ENCODE peak calls at places on chromosomes 7 and 10, in seven cellular contexts. One of them, this sample, is unnamed. For H3K4me1, the result is how much of the 10 kb centered on the place peaks cover.

GRCh38 chr10:105146436-105146835 is 505.3 kb downstream of the SORCS3 start:
- DNase-seq in CD8-positive, alpha-beta memory T cell: no peak
- DNase-seq in naive thymus-derived CD4-positive, alpha-beta T cell: no peak
- DNase-seq in ovary: no peak
- DNase-seq in IMR-90: no peak
- DNase-seq in heart left ventricle: no peak
- DNase-seq in GM23338: no peak
- DNase-seq in this sample: no peak

GRCh38 chr10:306007-306406 is 170.8 kb downstream of the ZMYND11 start:
- DNase-seq in CD8-positive, alpha-beta memory T cell: no peak
- DNase-seq in naive thymus-derived CD4-positive, alpha-beta T cell: no peak
- DNase-seq in ovary: no peak
- DNase-seq in IMR-90: no peak
- DNase-seq in heart left ventricle: no peak
- DNase-seq in GM23338: no peak
- DNase-seq in this sample: no peak

GRCh38 chr7:64630496-64630895 is 35.4 kb upstream of the ZNF107 start:
- DNase-seq in CD8-positive, alpha-beta memory T cell: no peak
- DNase-seq in naive thymus-derived CD4-positive, alpha-beta T cell: peak
- DNase-seq in ovary: no peak
- DNase-seq in IMR-90: peak
- DNase-seq in heart left ventricle: no peak
- DNase-seq in GM23338: peak
- DNase-seq in this sample: no peak

GRCh38 chr7:135169141-135169935 is 1.2 kb downstream of the CYREN start:
- DNase-seq in CD8-positive, alpha-beta memory T cell: peak
- DNase-seq in naive thymus-derived CD4-positive, alpha-beta T cell: peak
- DNase-seq in ovary: peak
- DNase-seq in IMR-90: peak
- DNase-seq in heart left ventricle: no peak
- DNase-seq in GM23338: peak
- DNase-seq in this sample: peak

GRCh38 chr7:145036592-145037386 is 200.9 kb upstream of the TPK1 start:
- DNase-seq in CD8-positive, alpha-beta memory T cell: no peak
- DNase-seq in naive thymus-derived CD4-positive, alpha-beta T cell: peak
- DNase-seq in ovary: no peak
- DNase-seq in IMR-90: peak
- DNase-seq in heart left ventricle: no peak
- DNase-seq in GM23338: peak
- DNase-seq in this sample: peak

GRCh38 chr10:13961096-13961495 is 369.6 kb downstream of the FRMD4A start:
- DNase-seq in CD8-positive, alpha-beta memory T cell: no peak
- DNase-seq in naive thymus-derived CD4-positive, alpha-beta T cell: no peak
- DNase-seq in ovary: no peak
- DNase-seq in IMR-90: peak
- DNase-seq in heart left ventricle: no peak
- DNase-seq in GM23338: no peak
- DNase-seq in this sample: no peak

GRCh38 chr10:20142311-20142710 is 326.1 kb downstream of the PLXDC2 start:
- DNase-seq in CD8-positive, alpha-beta memory T cell: no peak
- DNase-seq in naive thymus-derived CD4-positive, alpha-beta T cell: no peak
- DNase-seq in ovary: no peak
- DNase-seq in IMR-90: no peak
- DNase-seq in heart left ventricle: no peak
- DNase-seq in GM23338: no peak
- DNase-seq in this sample: no peak

GRCh38 chr10:110455440-110455839 is 42.3 kb upstream of the DUSP5 start:
- DNase-seq in CD8-positive, alpha-beta memory T cell: no peak
- DNase-seq in naive thymus-derived CD4-positive, alpha-beta T cell: no peak
- DNase-seq in ovary: no peak
- DNase-seq in IMR-90: no peak
- DNase-seq in heart left ventricle: no peak
- DNase-seq in GM23338: no peak
- DNase-seq in this sample: no peak

GRCh38 chr10:70585555-70586243 is 16.8 kb downstream of the PRF1 start:
- DNase-seq in CD8-positive, alpha-beta memory T cell: no peak
- DNase-seq in naive thymus-derived CD4-positive, alpha-beta T cell: no peak
- DNase-seq in ovary: peak
- DNase-seq in IMR-90: no peak
- DNase-seq in heart left ventricle: no peak
- DNase-seq in GM23338: no peak
- DNase-seq in this sample: no peak

GRCh38 chr10:89280501-89280900 is 21.3 kb upstream of the IFIT2 start:
- DNase-seq in CD8-positive, alpha-beta memory T cell: no peak
- DNase-seq in naive thymus-derived CD4-positive, alpha-beta T cell: no peak
- DNase-seq in ovary: no peak
- DNase-seq in IMR-90: no peak
- DNase-seq in heart left ventricle: no peak
- DNase-seq in GM23338: no peak
- DNase-seq in this sample: no peak

GRCh38 chr10:92829042-92829785 is 19.1 kb upstream of the EXOC6 start:
- DNase-seq in CD8-positive, alpha-beta memory T cell: no peak
- DNase-seq in naive thymus-derived CD4-positive, alpha-beta T cell: no peak
- DNase-seq in ovary: no peak
- DNase-seq in IMR-90: no peak
- DNase-seq in heart left ventricle: no peak
- DNase-seq in GM23338: peak
- DNase-seq in this sample: no peak

GRCh38 chr10:105542401-105542800 is 901.3 kb downstream of the SORCS3 start:
- DNase-seq in CD8-positive, alpha-beta memory T cell: no peak
- DNase-seq in naive thymus-derived CD4-positive, alpha-beta T cell: no peak
- DNase-seq in ovary: no peak
- DNase-seq in IMR-90: no peak
- DNase-seq in heart left ventricle: no peak
- DNase-seq in GM23338: no peak
- DNase-seq in this sample: no peak

GRCh38 chr10:113020425-113020753 is 70.3 kb downstream of the TCF7L2 start:
- DNase-seq in CD8-positive, alpha-beta memory T cell: no peak
- DNase-seq in naive thymus-derived CD4-positive, alpha-beta T cell: no peak
- DNase-seq in ovary: no peak
- DNase-seq in IMR-90: no peak
- DNase-seq in heart left ventricle: no peak
- DNase-seq in GM23338: no peak
- DNase-seq in this sample: no peak

GRCh38 chr7:143003393-143004051 is 23.4 kb downstream of the OR9A2 start:
- DNase-seq in CD8-positive, alpha-beta memory T cell: no peak
- DNase-seq in naive thymus-derived CD4-positive, alpha-beta T cell: peak
- DNase-seq in ovary: no peak
- DNase-seq in IMR-90: peak
- DNase-seq in heart left ventricle: no peak
- DNase-seq in GM23338: peak
- DNase-seq in this sample: peak

GRCh38 chr10:119222966-119223386 is 15.6 kb downstream of the GRK5 start:
- DNase-seq in CD8-positive, alpha-beta memory T cell: no peak
- DNase-seq in naive thymus-derived CD4-positive, alpha-beta T cell: no peak
- DNase-seq in ovary: no peak
- DNase-seq in IMR-90: peak
- DNase-seq in heart left ventricle: no peak
- DNase-seq in GM23338: no peak
- DNase-seq in this sample: no peak

GRCh38 chr7:151059362-151060112 is at the start of gene SLC4A2:
- DNase-seq in CD8-positive, alpha-beta memory T cell: peak
- DNase-seq in naive thymus-derived CD4-positive, alpha-beta T cell: peak
- DNase-seq in ovary: peak
- DNase-seq in IMR-90: peak
- DNase-seq in heart left ventricle: peak
- DNase-seq in GM23338: peak
- DNase-seq in this sample: peak

GRCh38 chr7:103983201-103983977 is 6.1 kb downstream of the RELN start:
- DNase-seq in CD8-positive, alpha-beta memory T cell: no peak
- DNase-seq in naive thymus-derived CD4-positive, alpha-beta T cell: no peak
- DNase-seq in ovary: no peak
- DNase-seq in IMR-90: no peak
- DNase-seq in heart left ventricle: no peak
- DNase-seq in GM23338: no peak
- DNase-seq in this sample: no peak

GRCh38 chr7:50687575-50688261 is 95.0 kb downstream of the GRB10 start:
- DNase-seq in CD8-positive, alpha-beta memory T cell: no peak
- DNase-seq in naive thymus-derived CD4-positive, alpha-beta T cell: no peak
- DNase-seq in ovary: no peak
- DNase-seq in IMR-90: peak
- DNase-seq in heart left ventricle: no peak
- DNase-seq in GM23338: no peak
- DNase-seq in this sample: no peak

GRCh38 chr7:101420436-101420835 is 57.8 kb downstream of the COL26A1 start:
- DNase-seq in CD8-positive, alpha-beta memory T cell: no peak
- DNase-seq in naive thymus-derived CD4-positive, alpha-beta T cell: no peak
- DNase-seq in ovary: no peak
- DNase-seq in IMR-90: no peak
- DNase-seq in heart left ventricle: no peak
- DNase-seq in GM23338: peak
- DNase-seq in this sample: no peak

GRCh38 chr7:105718511-105718925 is 137.2 kb upstream of the EFCAB10 start:
- DNase-seq in CD8-positive, alpha-beta memory T cell: no peak
- DNase-seq in naive thymus-derived CD4-positive, alpha-beta T cell: no peak
- DNase-seq in ovary: no peak
- DNase-seq in IMR-90: no peak
- DNase-seq in heart left ventricle: peak
- DNase-seq in GM23338: no peak
- DNase-seq in this sample: no peak

GRCh38 chr10:96832721-96833219 is 672 bp downstream of the LCOR start:
- DNase-seq in CD8-positive, alpha-beta memory T cell: peak
- DNase-seq in naive thymus-derived CD4-positive, alpha-beta T cell: peak
- DNase-seq in ovary: peak
- DNase-seq in IMR-90: peak
- DNase-seq in heart left ventricle: peak
- DNase-seq in GM23338: peak
- DNase-seq in this sample: peak

GRCh38 chr10:86252573-86252972 is 114.0 kb downstream of the GRID1 start:
- DNase-seq in CD8-positive, alpha-beta memory T cell: no peak
- DNase-seq in naive thymus-derived CD4-positive, alpha-beta T cell: no peak
- DNase-seq in ovary: no peak
- DNase-seq in IMR-90: no peak
- DNase-seq in heart left ventricle: no peak
- DNase-seq in GM23338: no peak
- DNase-seq in this sample: no peak

GRCh38 chr10:132307823-132308587 is at the start of gene STK32C:
- DNase-seq in CD8-positive, alpha-beta memory T cell: peak
- DNase-seq in naive thymus-derived CD4-positive, alpha-beta T cell: peak
- DNase-seq in ovary: peak
- DNase-seq in IMR-90: peak
- DNase-seq in heart left ventricle: peak
- DNase-seq in GM23338: peak
- DNase-seq in this sample: peak
- H3K27ac ChIP-seq in CD8-positive, alpha-beta memory T cell: peak
- H3K27ac ChIP-seq in naive thymus-derived CD4-positive, alpha-beta T cell: peak
- H3K27ac ChIP-seq in ovary: peak
- H3K27ac ChIP-seq in IMR-90: peak
- H3K27ac ChIP-seq in heart left ventricle: peak
- H3K27ac ChIP-seq in GM23338: no peak
- H3K27ac ChIP-seq in this sample: no peak

DNA sequence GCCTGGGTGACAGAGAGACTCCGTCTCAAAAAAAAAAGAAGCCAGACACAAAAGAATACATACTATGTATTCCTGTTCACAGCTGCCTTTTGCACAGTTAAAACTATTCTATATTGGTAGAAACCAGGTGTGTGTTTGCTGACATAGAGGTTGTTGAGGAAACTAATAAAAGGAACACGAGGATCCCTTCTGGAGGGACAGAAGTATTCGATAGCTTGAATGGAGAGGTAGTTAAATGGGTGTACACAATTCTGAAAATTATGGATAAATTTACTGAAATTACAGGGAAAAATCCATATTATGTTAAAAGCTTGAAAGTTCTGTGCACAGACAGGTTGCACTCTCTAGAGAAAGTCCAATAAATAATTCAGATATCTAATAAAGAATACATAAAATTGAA is 71.5 kb downstream of the CUBN start:
- DNase-seq in CD8-positive, alpha-beta memory T cell: no peak
- DNase-seq in naive thymus-derived CD4-positive, alpha-beta T cell: no peak
- DNase-seq in ovary: no peak
- DNase-seq in IMR-90: no peak
- DNase-seq in heart left ventricle: no peak
- DNase-seq in GM23338: no peak
- DNase-seq in this sample: no peak
- H3K4me1 ChIP-seq in CD8-positive, alpha-beta memory T cell: under half
- H3K4me1 ChIP-seq in naive thymus-derived CD4-positive, alpha-beta T cell: under half
- H3K4me1 ChIP-seq in ovary: under half
- H3K4me1 ChIP-seq in IMR-90: under half
- H3K4me1 ChIP-seq in heart left ventricle: under half
- H3K4me1 ChIP-seq in GM23338: under half
- H3K4me1 ChIP-seq in this sample: under half

DNA sequence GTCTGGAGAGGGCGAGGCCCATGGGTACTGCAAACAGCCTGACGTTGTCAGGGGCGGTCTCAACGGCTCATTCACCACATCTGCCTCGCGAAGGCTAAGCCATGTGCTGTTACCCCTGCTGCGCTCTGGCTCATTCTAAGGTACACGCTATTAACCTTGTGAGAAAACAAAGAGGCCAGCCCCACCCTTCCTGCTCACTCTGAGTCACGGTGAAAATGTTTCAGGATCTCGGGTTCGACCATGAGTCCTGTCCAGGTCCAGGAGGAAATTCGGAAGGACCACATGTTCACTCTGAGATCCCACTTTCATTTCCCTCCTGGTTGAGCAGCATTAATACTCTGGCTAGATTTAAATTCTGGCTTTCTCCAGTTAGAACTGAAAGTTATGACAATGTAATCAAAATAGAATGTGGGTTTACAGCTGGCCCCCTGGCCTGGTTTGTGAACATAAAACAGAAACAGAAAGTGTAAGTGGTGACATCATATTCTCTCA is 55.2 kb downstream of the EGFR start:
- DNase-seq in CD8-positive, alpha-beta memory T cell: peak
- DNase-seq in naive thymus-derived CD4-positive, alpha-beta T cell: no peak
- DNase-seq in ovary: no peak
- DNase-seq in IMR-90: peak
- DNase-seq in heart left ventricle: no peak
- DNase-seq in GM23338: peak
- DNase-seq in this sample: peak
- H3K4me3 ChIP-seq in CD8-positive, alpha-beta memory T cell: peak
- H3K4me3 ChIP-seq in naive thymus-derived CD4-positive, alpha-beta T cell: no peak
- H3K4me3 ChIP-seq in ovary: no peak
- H3K4me3 ChIP-seq in IMR-90: peak
- H3K4me3 ChIP-seq in heart left ventricle: no peak
- H3K4me3 ChIP-seq in GM23338: no peak
- H3K4me3 ChIP-seq in this sample: no peak

DNA sequence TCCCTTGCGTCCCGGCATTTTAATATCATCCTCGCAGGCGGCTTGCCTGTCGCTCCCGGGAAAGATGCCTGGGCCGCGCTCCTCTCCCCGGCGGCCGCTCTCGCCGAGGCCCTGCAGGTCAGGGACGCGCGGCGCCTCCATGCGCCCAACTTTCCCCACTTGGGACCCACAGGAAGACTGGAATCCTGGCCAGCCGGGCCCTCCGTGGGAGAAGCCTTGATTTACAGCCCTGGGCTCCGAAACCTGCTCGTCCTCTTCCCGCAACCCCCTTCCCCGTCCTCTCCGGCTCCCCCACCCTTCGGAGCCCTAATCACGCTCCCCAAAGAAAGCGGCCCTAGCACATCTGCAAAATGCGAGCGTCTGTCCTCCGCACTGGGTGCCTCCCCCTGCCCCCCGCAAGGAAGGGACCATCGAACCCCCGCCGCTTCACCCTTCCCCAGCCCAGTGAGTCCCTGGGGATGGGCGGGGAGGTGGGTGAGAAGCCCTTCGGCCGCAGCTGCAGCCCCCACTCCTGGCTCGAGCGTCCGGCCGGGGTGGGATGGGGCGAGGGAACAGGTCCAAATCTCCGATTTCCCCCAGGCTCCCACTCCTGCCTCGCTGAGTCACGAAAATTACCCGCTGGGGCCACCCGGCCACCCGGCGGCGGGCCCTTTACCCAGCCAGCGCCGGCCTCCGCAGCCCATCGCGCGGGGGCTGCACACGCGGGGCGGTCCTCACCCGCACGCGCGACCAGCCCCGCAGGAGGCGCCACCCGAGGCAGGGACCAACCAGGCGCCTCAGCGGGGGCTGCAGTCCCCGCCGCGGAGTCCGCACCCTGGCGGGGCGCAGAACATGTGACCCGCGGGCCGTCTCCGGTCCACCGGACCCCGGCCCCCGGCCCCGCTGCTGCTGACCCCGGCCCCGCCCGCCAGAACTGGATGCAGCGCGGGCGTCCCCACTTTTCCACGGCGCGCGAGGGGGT is 695 bp downstream of the HSPA12A start:
- DNase-seq in CD8-positive, alpha-beta memory T cell: no peak
- DNase-seq in naive thymus-derived CD4-positive, alpha-beta T cell: no peak
- DNase-seq in ovary: peak
- DNase-seq in IMR-90: no peak
- DNase-seq in heart left ventricle: peak
- DNase-seq in GM23338: peak
- DNase-seq in this sample: no peak
- H3K27ac ChIP-seq in CD8-positive, alpha-beta memory T cell: no peak
- H3K27ac ChIP-seq in naive thymus-derived CD4-positive, alpha-beta T cell: no peak
- H3K27ac ChIP-seq in ovary: peak
- H3K27ac ChIP-seq in IMR-90: peak
- H3K27ac ChIP-seq in heart left ventricle: peak
- H3K27ac ChIP-seq in GM23338: no peak
- H3K27ac ChIP-seq in this sample: no peak